ENCODE peak calls at places on chromosomes 3 and 15, in nine cellular contexts. K, M, D, P, T, H, I, U and L are unnamed samples. For H3K4me1, the result is how much of the 10 kb centered on the place peaks cover.

GRCh38 chr3:32325957-32326356 is 65.7 kb upstream of the CMTM7 start:
- ATAC-seq in K (no peak), M (no peak), D (no peak), P (no peak), T (peak), H (peak), I (no peak), U (peak), L (no peak)

GRCh38 chr3:108845709-108846293 is 23.2 kb downstream of the TRAT1 start:
- ATAC-seq in K (no peak), M (no peak), D (no peak), P (no peak), T (no peak), H (no peak), I (no peak), U (no peak), L (no peak)

GRCh38 chr3:81980566-81981494 is 219.4 kb upstream of the GBE1 start:
- ATAC-seq in K (no peak), M (no peak), D (no peak), P (no peak), T (no peak), H (no peak), I (peak), U (no peak), L (no peak)

GRCh38 chr15:94749848-94750617 is 518.7 kb downstream of the MCTP2 start:
- ATAC-seq in K (no peak), M (peak), D (no peak), P (no peak), T (no peak), H (no peak), I (no peak), U (no peak), L (peak)

GRCh38 chr3:57228734-57229505 is 1.4 kb downstream of the APPL1 start:
- ATAC-seq in K (no peak), M (no peak), D (no peak), P (no peak), T (no peak), H (no peak), I (no peak), U (no peak), L (no peak)

GRCh38 chr3:168088106-168088722 is 7.5 kb downstream of the GOLIM4 start:
- ATAC-seq in K (no peak), M (no peak), D (peak), P (no peak), T (peak), H (peak), I (peak), U (peak), L (no peak)

GRCh38 chr15:57146394-57147140 is 228.1 kb downstream of the TCF12 start:
- ATAC-seq in K (peak), M (peak), D (peak), P (peak), T (peak), H (no peak), I (no peak), U (no peak), L (peak)

GRCh38 chr15:66472176-66472999 is 25.2 kb downstream of the SNAPC5 start:
- ATAC-seq in K (peak), M (no peak), D (no peak), P (peak), T (peak), H (no peak), I (peak), U (peak), L (no peak)

GRCh38 chr3:13332158-13332557 is 88.0 kb downstream of the NUP210 start:
- ATAC-seq in K (peak), M (peak), D (no peak), P (no peak), T (peak), H (no peak), I (no peak), U (peak), L (no peak)

GRCh38 chr3:13034861-13035260 is 38.4 kb downstream of the IQSEC1 start:
- ATAC-seq in K (no peak), M (no peak), D (no peak), P (peak), T (no peak), H (no peak), I (no peak), U (no peak), L (no peak)

GRCh38 chr3:60144071-60144470 is 1094.2 kb upstream of the CFAP20DC start:
- ATAC-seq in K (no peak), M (no peak), D (no peak), P (no peak), T (no peak), H (no peak), I (no peak), U (no peak), L (no peak)

GRCh38 chr3:123157598-123158287 is 44.0 kb upstream of the SEC22A start:
- ATAC-seq in K (no peak), M (peak), D (no peak), P (peak), T (peak), H (no peak), I (no peak), U (peak), L (no peak)

GRCh38 chr3:43024183-43024865 is 45.2 kb downstream of the GASK1A start:
- ATAC-seq in K (peak), M (no peak), D (no peak), P (no peak), T (no peak), H (no peak), I (no peak), U (no peak), L (no peak)

GRCh38 chr15:52559583-52559982 is 9.2 kb downstream of the ARPP19 start:
- ATAC-seq in K (peak), M (peak), D (no peak), P (peak), T (no peak), H (peak), I (no peak), U (no peak), L (no peak)

GRCh38 chr3:79369306-79369705 is 398.5 kb downstream of the ROBO1 start:
- ATAC-seq in K (no peak), M (no peak), D (no peak), P (no peak), T (no peak), H (no peak), I (no peak), U (no peak), L (no peak)

GRCh38 chr3:114863848-114864247 is 283.2 kb downstream of the ZBTB20 start:
- ATAC-seq in K (peak), M (no peak), D (no peak), P (no peak), T (peak), H (no peak), I (no peak), U (peak), L (no peak)

GRCh38 chr3:161332792-161333191 is 38.5 kb downstream of the SPTSSB start:
- ATAC-seq in K (no peak), M (no peak), D (no peak), P (no peak), T (no peak), H (no peak), I (no peak), U (no peak), L (no peak)

GRCh38 chr15:38853608-38854007 is 289.0 kb upstream of the RASGRP1 start:
- ATAC-seq in K (no peak), M (no peak), D (peak), P (no peak), T (no peak), H (peak), I (peak), U (no peak), L (no peak)

GRCh38 chr15:25810154-25810553 is 53.0 kb downstream of the ATP10A start:
- ATAC-seq in K (no peak), M (no peak), D (no peak), P (no peak), T (no peak), H (no peak), I (no peak), U (no peak), L (no peak)

GRCh38 chr3:36923981-36924747 is 20.7 kb downstream of the TRANK1 start:
- ATAC-seq in K (no peak), M (no peak), D (no peak), P (no peak), T (no peak), H (no peak), I (no peak), U (no peak), L (no peak)

GRCh38 chr3:36926292-36926897 is 18.5 kb downstream of the TRANK1 start:
- ATAC-seq in K (no peak), M (no peak), D (no peak), P (no peak), T (no peak), H (no peak), I (no peak), U (no peak), L (no peak)

GRCh38 chr3:36923523-36923943 is 21.3 kb downstream of the TRANK1 start:
- ATAC-seq in K (no peak), M (no peak), D (peak), P (no peak), T (no peak), H (peak), I (peak), U (no peak), L (no peak)

GRCh38 chr3:36928220-36928619 is 16.6 kb downstream of the TRANK1 start:
- ATAC-seq in K (no peak), M (no peak), D (no peak), P (no peak), T (no peak), H (no peak), I (no peak), U (no peak), L (no peak)

GRCh38 chr3:36924748-36925521 is 19.9 kb downstream of the TRANK1 start:
- ATAC-seq in K (no peak), M (no peak), D (no peak), P (no peak), T (no peak), H (no peak), I (no peak), U (no peak), L (no peak)
- H3K4me1 ChIP-seq in K (under half), M (under half), D (under half), P (under half), T (under half), H (under half), I (under half), U (under half), L (under half)

GRCh38 chr3:195440379-195440778 is 2.4 kb downstream of the ACAP2 start:
- ATAC-seq in K (no peak), M (no peak), D (no peak), P (no peak), T (no peak), H (no peak), I (no peak), U (no peak), L (no peak)
- H3K4me3 ChIP-seq in K (peak), M (no peak), D (no peak), P (no peak), T (no peak), H (no peak), I (no peak), U (no peak), L (no peak)

GRCh38 chr3:11612515-11613184 is 31.1 kb downstream of the VGLL4 start:
- ATAC-seq in K (no peak), M (no peak), D (no peak), P (no peak), T (no peak), H (no peak), I (no peak), U (no peak), L (no peak)
- H3K4me1 ChIP-seq in K (under half), M (under half), D (under half), P (under half), T (under half), H (half or more), I (under half), U (under half), L (under half)

GRCh38 chr3:132597660-132598059 is 590 bp downstream of the ACKR4 start:
- ATAC-seq in K (no peak), M (peak), D (no peak), P (no peak), T (peak), H (no peak), I (no peak), U (no peak), L (no peak)
- H3K4me3 ChIP-seq in K (no peak), M (peak), D (no peak), P (no peak), T (peak), H (no peak), I (no peak), U (no peak), L (peak)

DNA sequence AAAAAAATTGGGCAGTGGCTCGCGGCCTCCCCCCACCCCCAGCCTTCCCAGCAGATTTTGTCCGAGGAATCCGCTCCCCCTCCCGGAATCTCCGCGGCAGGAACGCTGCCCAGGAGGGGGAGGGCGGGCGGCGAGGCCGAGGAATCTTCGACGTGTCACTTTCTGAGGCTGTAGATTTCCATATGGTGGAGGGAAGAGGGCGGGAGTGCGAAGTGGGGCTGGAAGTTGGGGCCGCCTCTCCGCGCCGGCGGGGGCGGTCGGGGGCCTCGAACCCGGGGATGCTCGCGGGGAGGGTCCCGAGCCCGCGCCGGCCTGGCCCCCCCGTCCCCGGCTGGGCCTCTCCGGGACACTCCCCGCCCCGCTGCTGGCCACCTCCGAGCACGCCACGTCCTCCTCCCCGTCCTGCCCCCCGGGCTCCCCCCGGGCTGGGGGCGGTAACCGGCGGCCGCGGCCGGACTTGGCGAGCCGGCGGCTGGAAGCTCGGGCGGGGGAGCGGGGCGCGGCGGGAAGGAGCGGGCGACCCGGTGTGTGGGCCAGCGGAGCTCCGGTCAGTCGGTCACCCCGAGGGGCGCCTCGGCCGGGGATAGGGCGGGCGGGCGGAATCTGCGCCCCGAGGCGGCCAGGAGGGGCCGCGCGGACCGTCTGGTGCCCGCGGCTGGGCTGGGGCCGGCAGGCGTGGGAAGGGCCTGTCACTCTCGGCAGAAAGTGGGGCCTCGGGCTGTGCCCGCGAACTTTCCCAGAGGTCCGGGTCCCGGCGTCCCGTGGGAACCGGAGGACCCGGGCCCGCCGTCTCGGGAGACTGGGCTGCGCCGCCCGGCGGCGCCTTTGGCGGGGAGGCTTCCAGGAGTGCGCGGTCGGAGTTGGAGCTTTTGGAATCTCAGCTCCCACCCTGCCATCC is 949 bp downstream of the FNDC3B start:
- ATAC-seq in K (no peak), M (peak), D (peak), P (peak), T (peak), H (peak), I (peak), U (peak), L (peak)
- H3K4me1 ChIP-seq in K (under half), M (under half), D (half or more), P (under half), T (under half), H (under half), I (under half), U (under half), L (under half)

DNA sequence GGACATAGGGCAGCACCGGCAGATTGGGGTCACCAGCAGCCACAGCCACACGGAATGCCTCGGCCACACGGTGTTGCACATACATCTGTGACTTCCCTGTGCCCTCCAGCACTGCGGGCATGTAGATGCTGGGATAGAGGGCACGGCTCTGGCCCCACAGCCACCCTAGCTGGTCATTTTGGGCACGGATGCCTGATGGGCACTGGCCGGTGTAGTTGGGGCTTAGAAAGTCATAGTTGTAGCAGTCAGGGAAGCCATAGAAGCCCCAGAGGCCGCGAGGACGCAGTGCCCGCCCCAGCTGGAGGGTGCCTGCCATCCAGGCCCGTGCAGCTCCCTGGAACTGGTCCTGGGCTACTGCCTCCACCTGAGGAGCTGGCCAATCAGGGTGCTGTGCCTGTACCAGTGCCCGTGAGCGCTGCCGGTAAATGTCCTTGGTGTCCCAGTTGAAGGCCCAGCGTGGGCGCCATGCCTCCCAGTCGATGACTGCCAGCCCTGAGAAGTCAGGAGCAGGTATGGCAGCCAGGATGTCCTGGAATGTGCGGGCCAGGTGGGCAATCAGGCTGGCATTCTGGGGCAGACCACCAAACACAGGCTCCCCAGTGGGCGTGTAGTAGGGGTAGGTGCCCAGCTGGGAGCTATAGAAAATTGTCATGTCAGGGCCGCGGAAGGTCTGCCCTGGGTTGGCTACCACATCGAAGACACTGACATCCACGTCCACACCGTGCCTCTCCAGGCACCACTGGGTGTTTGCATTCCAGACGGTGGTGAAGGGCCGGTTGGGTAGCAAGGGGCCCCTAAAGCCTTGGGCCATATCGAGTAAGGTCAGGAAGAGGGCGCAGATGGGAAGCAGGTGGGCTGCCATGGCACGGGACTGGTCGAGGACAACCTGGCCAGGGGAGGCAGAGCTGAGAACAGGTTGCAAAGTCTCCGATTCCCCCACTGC is 1.0 kb downstream of the HYAL1 start:
- ATAC-seq in K (no peak), M (no peak), D (no peak), P (no peak), T (no peak), H (no peak), I (no peak), U (no peak), L (no peak)
- H3K4me3 ChIP-seq in K (no peak), M (peak), D (no peak), P (peak), T (peak), H (no peak), I (peak), U (no peak), L (no peak)

GRCh38 chr15:45648521-45649200 is 13.8 kb downstream of the SQOR start:
- ATAC-seq in K (peak), M (peak), D (peak), P (peak), T (peak), H (no peak), I (peak), U (peak), L (no peak)

GRCh38 chr15:45644437-45644836 is 9.6 kb downstream of the SQOR start:
- ATAC-seq in K (no peak), M (no peak), D (no peak), P (no peak), T (no peak), H (no peak), I (no peak), U (no peak), L (no peak)

GRCh38 chr15:45645026-45645980 is 10.5 kb downstream of the SQOR start:
- ATAC-seq in K (no peak), M (peak), D (no peak), P (peak), T (no peak), H (no peak), I (no peak), U (no peak), L (no peak)

GRCh38 chr15:45647828-45648227 is 13.0 kb downstream of the SQOR start:
- ATAC-seq in K (no peak), M (no peak), D (no peak), P (no peak), T (no peak), H (no peak), I (no peak), U (no peak), L (no peak)

DNA sequence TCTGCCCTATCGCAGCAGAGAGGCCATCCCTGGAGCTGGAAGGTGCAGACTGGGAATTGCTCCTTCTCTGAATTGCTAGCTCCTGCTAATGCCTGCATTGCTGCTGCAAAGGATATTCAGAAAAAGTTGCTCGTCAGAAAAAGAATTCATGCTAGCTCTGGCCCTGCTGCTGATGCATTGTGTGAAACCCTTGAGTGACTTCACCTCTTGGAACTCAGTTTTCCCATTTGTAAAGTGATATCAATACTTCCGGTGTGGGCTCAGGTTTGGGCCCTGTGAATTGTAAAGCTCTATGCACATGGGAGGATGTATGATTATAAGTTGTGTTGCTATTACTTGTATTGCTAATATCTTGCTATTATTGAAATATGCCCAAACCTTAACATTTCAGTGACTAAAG is 11.4 kb downstream of the SQOR start:
- ATAC-seq in K (no peak), M (no peak), D (no peak), P (no peak), T (no peak), H (no peak), I (no peak), U (no peak), L (no peak)
- H3K4me1 ChIP-seq in K (under half), M (under half), D (half or more), P (under half), T (under half), H (under half), I (under half), U (half or more), L (under half)

GRCh38 chr3:141052570-141053069 is 1.5 kb downstream of the SPSB4 start:
- ATAC-seq in K (no peak), M (peak), D (no peak), P (peak), T (peak), H (peak), I (no peak), U (peak), L (peak)
- H3K4me3 ChIP-seq in K (no peak), M (peak), D (peak), P (peak), T (peak), H (peak), I (no peak), U (peak), L (peak)

DNA sequence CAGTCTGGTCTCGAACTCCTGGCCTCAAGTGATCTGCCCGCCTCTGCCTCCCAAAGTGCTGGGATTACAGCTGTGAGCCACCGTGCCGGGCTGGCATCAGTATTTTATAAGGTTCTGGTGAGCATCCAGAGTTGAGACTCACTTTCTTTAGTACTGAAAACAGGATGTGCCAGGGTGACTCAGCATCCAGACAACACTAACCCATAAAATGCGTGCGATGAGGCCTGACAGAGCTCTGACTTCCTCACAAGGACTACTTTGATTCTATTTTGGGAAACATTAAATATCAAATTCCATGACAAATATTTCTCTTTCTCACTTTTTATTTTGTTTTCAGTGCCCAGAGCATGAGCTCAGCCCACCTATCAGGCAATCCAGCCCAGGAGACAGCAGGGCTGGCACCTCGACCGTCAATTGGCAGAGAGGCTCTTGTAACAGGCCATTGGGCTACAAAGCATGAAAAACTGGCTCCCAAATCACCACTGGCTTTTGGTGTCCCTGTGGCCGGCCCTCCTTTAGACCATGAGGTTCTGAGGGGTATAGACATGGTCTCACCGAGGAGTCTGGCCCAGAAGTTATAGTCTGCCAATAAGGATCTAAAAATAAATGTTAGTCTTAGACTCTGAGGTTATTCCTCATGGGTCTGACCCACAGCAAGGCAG is 75.0 kb downstream of the FEM1B start:
- ATAC-seq in K (peak), M (peak), D (peak), P (peak), T (no peak), H (no peak), I (peak), U (no peak), L (peak)
- H3K4me1 ChIP-seq in K (under half), M (under half), D (under half), P (under half), T (under half), H (under half), I (half or more), U (under half), L (under half)